ENCODE peak calls at places on chromosomes 5 and 9, in five cellular contexts. O is Peyer's patch, P is fibroblast of lung, E is fibroblast of the aortic adventitia, H is GM10248. B is an unnamed sample.

GRCh38 chr9:68416891-68417570 is 60.6 kb downstream of the PGM5 start:
- DNase-seq in O (no peak), P (no peak), E (no peak), H (peak), B (no peak)

GRCh38 chr5:169705322-169705721 is 68.2 kb downstream of the DOCK2 start:
- DNase-seq in O (no peak), P (no peak), E (no peak), H (no peak), B (no peak)

GRCh38 chr9:16207161-16207560 is 654.3 kb downstream of the CCDC171 start:
- DNase-seq in O (no peak), P (peak), E (peak), H (no peak), B (no peak)

GRCh38 chr5:154595662-154596061 is 117.6 kb upstream of the HAND1 start:
- DNase-seq in O (no peak), P (no peak), E (no peak), H (no peak), B (no peak)

GRCh38 chr5:71573611-71574010 is 13.5 kb upstream of the MCCC2 start:
- DNase-seq in O (no peak), P (no peak), E (no peak), H (no peak), B (no peak)

GRCh38 chr5:1462358-1462757 is 17.1 kb upstream of the SLC6A3 start:
- DNase-seq in O (peak), P (no peak), E (no peak), H (no peak), B (no peak)

GRCh38 chr5:126186210-126186609 is 237.0 kb upstream of the GRAMD2B start:
- DNase-seq in O (no peak), P (no peak), E (no peak), H (no peak), B (no peak)

GRCh38 chr5:149358294-149358651 is 427 bp downstream of the PCYOX1L start:
- DNase-seq in O (peak), P (no peak), E (no peak), H (no peak), B (no peak)

GRCh38 chr5:91010090-91010489 is 373.0 kb downstream of the ARRDC3 start:
- DNase-seq in O (no peak), P (no peak), E (no peak), H (no peak), B (no peak)

GRCh38 chr9:93984860-93985259 is 29.7 kb upstream of the BARX1 start:
- DNase-seq in O (no peak), P (no peak), E (no peak), H (no peak), B (no peak)

GRCh38 chr9:77926314-77926959 is 105.2 kb downstream of the GNAQ start:
- DNase-seq in O (no peak), P (peak), E (peak), H (no peak), B (peak)

GRCh38 chr5:170485606-170485911 is 18.3 kb upstream of the KCNIP1 start:
- DNase-seq in O (no peak), P (no peak), E (no peak), H (no peak), B (no peak)

GRCh38 chr5:175836741-175837729 is 34.3 kb upstream of the CPLX2 start:
- DNase-seq in O (no peak), P (no peak), E (no peak), H (no peak), B (no peak)

GRCh38 chr9:110832916-110833315 is 164.3 kb downstream of the MUSK start:
- DNase-seq in O (no peak), P (peak), E (no peak), H (no peak), B (no peak)

GRCh38 chr9:136445799-136446198 is 6.2 kb upstream of the INPP5E start:
- DNase-seq in O (no peak), P (no peak), E (no peak), H (no peak), B (no peak)

GRCh38 chr5:14870347-14871083 is 1.1 kb downstream of the ANKH start:
- DNase-seq in O (peak), P (no peak), E (peak), H (peak), B (no peak)

GRCh38 chr5:177430146-177430951 is 3.9 kb downstream of the GRK6 start:
- DNase-seq in O (peak), P (no peak), E (no peak), H (peak), B (no peak)

GRCh38 chr5:88405783-88406182 is 137.1 kb upstream of the TMEM161B start:
- DNase-seq in O (no peak), P (peak), E (no peak), H (no peak), B (no peak)

GRCh38 chr5:38598994-38599611 is 42.7 kb upstream of the LIFR start:
- DNase-seq in O (no peak), P (peak), E (peak), H (no peak), B (peak)

GRCh38 chr9:93673271-93673843 is 97.0 kb downstream of the PHF2 start:
- DNase-seq in O (peak), P (no peak), E (peak), H (no peak), B (peak)

GRCh38 chr5:89043676-89044075 is 160.7 kb upstream of the MEF2C start:
- DNase-seq in O (no peak), P (peak), E (peak), H (peak), B (peak)

GRCh38 chr9:18678846-18679245 is 204.9 kb downstream of the ADAMTSL1 start:
- DNase-seq in O (no peak), P (peak), E (peak), H (no peak), B (no peak)

GRCh38 chr5:68447530-68447929 is 232.0 kb downstream of the PIK3R1 start:
- DNase-seq in O (no peak), P (no peak), E (no peak), H (no peak), B (no peak)

GRCh38 chr5:60489377-60489776 is 210.6 kb downstream of the DEPDC1B start:
- DNase-seq in O (no peak), P (no peak), E (no peak), H (no peak), B (no peak)

GRCh38 chr5:141598389-141599360 is 20.1 kb downstream of the DIAPH1 start:
- DNase-seq in O (no peak), P (peak), E (peak), H (no peak), B (peak)

GRCh38 chr5:138610468-138611294 is 35.5 kb upstream of the HSPA9 start:
- DNase-seq in O (no peak), P (peak), E (no peak), H (no peak), B (no peak)

GRCh38 chr9:78030553-78031270 is 899 bp downstream of the GNAQ start:
- DNase-seq in O (peak), P (peak), E (peak), H (peak), B (peak)

GRCh38 chr5:115514220-115514619 is 30.4 kb downstream of the FEM1C start:
- DNase-seq in O (no peak), P (no peak), E (no peak), H (no peak), B (no peak)

GRCh38 chr5:6728011-6728794 is 15.0 kb downstream of the TENT4A start:
- DNase-seq in O (peak), P (no peak), E (no peak), H (peak), B (no peak)

GRCh38 chr9:134377976-134378375 is 51.7 kb downstream of the RXRA start:
- DNase-seq in O (peak), P (no peak), E (no peak), H (no peak), B (peak)

GRCh38 chr5:141843156-141843927 is 34.9 kb downstream of the PCDH1 start:
- DNase-seq in O (no peak), P (peak), E (peak), H (no peak), B (peak)

GRCh38 chr5:34676409-34676808 is 20.3 kb downstream of the RAI14 start:
- DNase-seq in O (no peak), P (peak), E (peak), H (no peak), B (peak)

GRCh38 chr5:9173281-9174048 is 372.4 kb downstream of the SEMA5A start:
- DNase-seq in O (no peak), P (peak), E (peak), H (no peak), B (peak)

GRCh38 chr5:122434120-122434519 is 122.1 kb downstream of the SNCAIP start:
- DNase-seq in O (no peak), P (no peak), E (no peak), H (no peak), B (no peak)

GRCh38 chr9:130023147-130023787 is 19.7 kb downstream of the FNBP1 start:
- DNase-seq in O (no peak), P (no peak), E (peak), H (no peak), B (no peak)

DNA sequence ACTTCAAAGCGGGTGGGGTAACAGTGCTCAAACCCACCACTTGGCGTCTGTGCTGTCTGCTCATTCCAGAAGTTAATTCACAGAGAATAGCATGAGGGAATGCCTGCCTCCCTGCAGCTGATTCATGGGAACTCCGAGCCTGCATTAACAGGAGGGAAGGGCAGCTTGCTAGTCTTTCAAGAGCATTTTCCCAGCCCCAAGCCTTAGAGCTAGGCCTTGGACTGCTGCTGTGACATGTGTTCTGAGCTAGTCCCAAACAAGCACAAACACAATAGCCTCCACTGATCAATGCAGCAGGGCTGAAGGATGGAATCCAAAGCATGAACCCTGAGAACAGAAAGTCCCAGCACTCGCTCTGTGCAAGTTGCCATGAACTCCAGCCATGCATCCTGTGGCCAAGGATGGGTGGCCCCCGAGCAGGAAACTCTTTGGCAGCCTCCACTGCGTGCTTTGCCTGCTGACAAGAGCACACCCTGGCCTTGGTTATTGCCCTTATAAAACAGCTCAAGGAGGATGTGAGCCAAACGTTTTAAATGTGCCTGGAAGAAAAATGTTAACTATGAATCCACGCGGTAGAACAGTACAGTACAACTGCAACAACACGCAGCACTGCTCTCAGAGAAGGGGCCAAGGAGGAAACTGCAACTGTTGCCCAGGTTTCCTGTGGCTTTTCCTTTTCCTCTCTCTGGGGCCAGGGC is 653.1 kb upstream of the KLF4 start:
- DNase-seq in O (peak), P (peak), E (peak), H (no peak), B (peak)
- TF ChIP-seq CTCF in O (no peak), P (peak), E (peak), H (no peak), B (no peak)

GRCh38 chr5:150672237-150672883 is 11.3 kb downstream of the MYOZ3 start:
- DNase-seq in O (no peak), P (peak), E (no peak), H (no peak), B (no peak)

GRCh38 chr5:150676578-150676977 is 15.5 kb downstream of the MYOZ3 start:
- DNase-seq in O (no peak), P (no peak), E (no peak), H (no peak), B (no peak)

GRCh38 chr5:150675044-150675443 is 14.0 kb downstream of the MYOZ3 start:
- DNase-seq in O (no peak), P (no peak), E (no peak), H (no peak), B (no peak)

GRCh38 chr5:150672884-150673275 is 11.8 kb downstream of the MYOZ3 start:
- DNase-seq in O (no peak), P (no peak), E (no peak), H (no peak), B (no peak)

GRCh38 chr5:150674376-150674821 is 13.3 kb downstream of the MYOZ3 start:
- DNase-seq in O (no peak), P (no peak), E (no peak), H (no peak), B (no peak)
- TF ChIP-seq CTCF in O (no peak), P (no peak), E (no peak), H (no peak), B (no peak)

GRCh38 chr9:36293171-36293570 is 34.9 kb upstream of the GNE start:
- DNase-seq in O (no peak), P (no peak), E (no peak), H (no peak), B (no peak)

GRCh38 chr9:36297798-36298197 is 39.5 kb upstream of the GNE start:
- DNase-seq in O (no peak), P (no peak), E (no peak), H (no peak), B (no peak)

GRCh38 chr9:36301227-36301626 is 43.0 kb upstream of the GNE start:
- DNase-seq in O (no peak), P (no peak), E (no peak), H (no peak), B (no peak)

GRCh38 chr9:36293918-36294317 is 35.7 kb upstream of the GNE start:
- DNase-seq in O (no peak), P (no peak), E (no peak), H (no peak), B (no peak)

GRCh38 chr9:36298566-36298965 is 40.3 kb upstream of the GNE start:
- DNase-seq in O (no peak), P (peak), E (peak), H (no peak), B (peak)
- TF ChIP-seq CTCF in O (no peak), P (no peak), E (no peak), H (no peak), B (no peak)

GRCh38 chr9:21585756-21586752 is 103.9 kb upstream of the IFNE start:
- DNase-seq in O (no peak), P (no peak), E (peak), H (no peak), B (no peak)
- TF ChIP-seq CTCF in O (no peak), P (peak), E (peak), H (no peak), B (peak)

GRCh38 chr9:76086521-76086920 is 196.0 kb downstream of the PCSK5 start:
- DNase-seq in O (no peak), P (no peak), E (peak), H (no peak), B (no peak)
- TF ChIP-seq CTCF in O (no peak), P (no peak), E (no peak), H (no peak), B (no peak)

GRCh38 chr5:75438722-75439121 is 72.7 kb downstream of the CERT1 start:
- DNase-seq in O (no peak), P (no peak), E (peak), H (no peak), B (no peak)
- TF ChIP-seq CTCF in O (no peak), P (no peak), E (no peak), H (no peak), B (peak)